ENCODE peak calls at places on chromosomes 4 and X, in nine cellular contexts. One of them, this sample, is unnamed.
A peak's percentile ranks its signal among the peaks of the same experiment; 100 is the strongest.

GRCh38 chr4:128757712-128758111 is 51.8 kb upstream of the JADE1 start:
- DNase-seq in iPS DF 6.9: no peak
- DNase-seq in NCI-H510A: no peak
- DNase-seq in foreskin keratinocyte: no peak
- DNase-seq in sigmoid colon: peak; percentile 75
- DNase-seq in activated T-helper 9 cell treated with anti-CD3 and anti-CD28 coated beads, Interleukin-2, amount 50 U/mL, for 16 hours: no peak
- DNase-seq in ELR: no peak
- DNase-seq in retinal pigment epithelial cell: peak; percentile 36
- DNase-seq in NCI-H1417: peak; percentile 16
- DNase-seq in this sample: no peak

GRCh38 chrX:50606300-50606950 is 135.8 kb upstream of the DGKK start:
- DNase-seq in iPS DF 6.9: no peak
- DNase-seq in NCI-H510A: no peak
- DNase-seq in foreskin keratinocyte: no peak
- DNase-seq in sigmoid colon: no peak
- DNase-seq in activated T-helper 9 cell treated with anti-CD3 and anti-CD28 coated beads, Interleukin-2, amount 50 U/mL, for 16 hours: no peak
- DNase-seq in ELR: no peak
- DNase-seq in retinal pigment epithelial cell: no peak
- DNase-seq in NCI-H1417: peak; percentile 58
- DNase-seq in this sample: no peak

GRCh38 chr4:1739358-1739757 is 18.0 kb downstream of the TACC3 start:
- DNase-seq in iPS DF 6.9: no peak
- DNase-seq in NCI-H510A: no peak
- DNase-seq in foreskin keratinocyte: no peak
- DNase-seq in sigmoid colon: no peak
- DNase-seq in activated T-helper 9 cell treated with anti-CD3 and anti-CD28 coated beads, Interleukin-2, amount 50 U/mL, for 16 hours: no peak
- DNase-seq in ELR: no peak
- DNase-seq in retinal pigment epithelial cell: no peak
- DNase-seq in NCI-H1417: no peak
- DNase-seq in this sample: no peak

GRCh38 chr4:185740471-185740873 is 71.5 kb downstream of the SORBS2 start:
- DNase-seq in iPS DF 6.9: no peak
- DNase-seq in NCI-H510A: no peak
- DNase-seq in foreskin keratinocyte: no peak
- DNase-seq in sigmoid colon: no peak
- DNase-seq in activated T-helper 9 cell treated with anti-CD3 and anti-CD28 coated beads, Interleukin-2, amount 50 U/mL, for 16 hours: no peak
- DNase-seq in ELR: no peak
- DNase-seq in retinal pigment epithelial cell: no peak
- DNase-seq in NCI-H1417: no peak
- DNase-seq in this sample: no peak

GRCh38 chr4:1523907-1524636 is 117.8 kb upstream of the NKX1-1 start:
- DNase-seq in iPS DF 6.9: no peak
- DNase-seq in NCI-H510A: no peak
- DNase-seq in foreskin keratinocyte: no peak
- DNase-seq in sigmoid colon: no peak
- DNase-seq in activated T-helper 9 cell treated with anti-CD3 and anti-CD28 coated beads, Interleukin-2, amount 50 U/mL, for 16 hours: no peak
- DNase-seq in ELR: no peak
- DNase-seq in retinal pigment epithelial cell: no peak
- DNase-seq in NCI-H1417: no peak
- DNase-seq in this sample: no peak

GRCh38 chrX:130770615-130771014 is 132.4 kb downstream of the ENOX2 start:
- DNase-seq in iPS DF 6.9: no peak
- DNase-seq in NCI-H510A: no peak
- DNase-seq in foreskin keratinocyte: peak; percentile 51
- DNase-seq in sigmoid colon: no peak
- DNase-seq in activated T-helper 9 cell treated with anti-CD3 and anti-CD28 coated beads, Interleukin-2, amount 50 U/mL, for 16 hours: no peak
- DNase-seq in ELR: peak; percentile 88
- DNase-seq in retinal pigment epithelial cell: peak; percentile 51
- DNase-seq in NCI-H1417: no peak
- DNase-seq in this sample: no peak

GRCh38 chrX:47361538-47362511 is 8.6 kb upstream of the ZNF157 start:
- DNase-seq in iPS DF 6.9: peak; percentile 72
- DNase-seq in NCI-H510A: peak; percentile 81
- DNase-seq in foreskin keratinocyte: peak; percentile 82
- DNase-seq in sigmoid colon: peak; percentile 92
- DNase-seq in activated T-helper 9 cell treated with anti-CD3 and anti-CD28 coated beads, Interleukin-2, amount 50 U/mL, for 16 hours: no peak
- DNase-seq in ELR: peak; percentile 87
- DNase-seq in retinal pigment epithelial cell: peak; percentile 94
- DNase-seq in NCI-H1417: peak; percentile 64
- DNase-seq in this sample: peak; percentile 37

GRCh38 chrX:51336584-51336983 is 4.0 kb downstream of the NUDT10 start:
- DNase-seq in iPS DF 6.9: no peak
- DNase-seq in NCI-H510A: no peak
- DNase-seq in foreskin keratinocyte: no peak
- DNase-seq in sigmoid colon: no peak
- DNase-seq in activated T-helper 9 cell treated with anti-CD3 and anti-CD28 coated beads, Interleukin-2, amount 50 U/mL, for 16 hours: no peak
- DNase-seq in ELR: peak; percentile 3
- DNase-seq in retinal pigment epithelial cell: peak; percentile 10
- DNase-seq in NCI-H1417: no peak
- DNase-seq in this sample: no peak

GRCh38 chr4:112523764-112524505 is 8.0 kb upstream of the NEUROG2 start:
- DNase-seq in iPS DF 6.9: no peak
- DNase-seq in NCI-H510A: peak; percentile 59
- DNase-seq in foreskin keratinocyte: no peak
- DNase-seq in sigmoid colon: no peak
- DNase-seq in activated T-helper 9 cell treated with anti-CD3 and anti-CD28 coated beads, Interleukin-2, amount 50 U/mL, for 16 hours: peak; percentile 69
- DNase-seq in ELR: peak; percentile 58
- DNase-seq in retinal pigment epithelial cell: no peak
- DNase-seq in NCI-H1417: peak; percentile 79
- DNase-seq in this sample: no peak

GRCh38 chrX:122972604-122973003 is 211.5 kb upstream of the GRIA3 start:
- DNase-seq in iPS DF 6.9: no peak
- DNase-seq in NCI-H510A: no peak
- DNase-seq in foreskin keratinocyte: no peak
- DNase-seq in sigmoid colon: no peak
- DNase-seq in activated T-helper 9 cell treated with anti-CD3 and anti-CD28 coated beads, Interleukin-2, amount 50 U/mL, for 16 hours: no peak
- DNase-seq in ELR: no peak
- DNase-seq in retinal pigment epithelial cell: no peak
- DNase-seq in NCI-H1417: no peak
- DNase-seq in this sample: no peak

GRCh38 chr4:114386637-114387233 is 211.9 kb upstream of the UGT8 start:
- DNase-seq in iPS DF 6.9: no peak
- DNase-seq in NCI-H510A: no peak
- DNase-seq in foreskin keratinocyte: no peak
- DNase-seq in sigmoid colon: no peak
- DNase-seq in activated T-helper 9 cell treated with anti-CD3 and anti-CD28 coated beads, Interleukin-2, amount 50 U/mL, for 16 hours: no peak
- DNase-seq in ELR: peak; percentile 45
- DNase-seq in retinal pigment epithelial cell: no peak
- DNase-seq in NCI-H1417: peak; percentile 3
- DNase-seq in this sample: no peak

GRCh38 chrX:2828404-2829065 is at the start of gene GYG2:
- DNase-seq in iPS DF 6.9: no peak
- DNase-seq in NCI-H510A: peak; percentile 23
- DNase-seq in foreskin keratinocyte: no peak
- DNase-seq in sigmoid colon: no peak
- DNase-seq in activated T-helper 9 cell treated with anti-CD3 and anti-CD28 coated beads, Interleukin-2, amount 50 U/mL, for 16 hours: no peak
- DNase-seq in ELR: peak; percentile 2
- DNase-seq in retinal pigment epithelial cell: no peak
- DNase-seq in NCI-H1417: no peak
- DNase-seq in this sample: peak; percentile 10

GRCh38 chr4:52892880-52893279 is 30.8 kb downstream of the RASL11B start:
- DNase-seq in iPS DF 6.9: no peak
- DNase-seq in NCI-H510A: no peak
- DNase-seq in foreskin keratinocyte: no peak
- DNase-seq in sigmoid colon: no peak
- DNase-seq in activated T-helper 9 cell treated with anti-CD3 and anti-CD28 coated beads, Interleukin-2, amount 50 U/mL, for 16 hours: no peak
- DNase-seq in ELR: no peak
- DNase-seq in retinal pigment epithelial cell: no peak
- DNase-seq in NCI-H1417: no peak
- DNase-seq in this sample: no peak

GRCh38 chr4:832536-832935 is 6.6 kb upstream of the CPLX1 start:
- DNase-seq in iPS DF 6.9: no peak
- DNase-seq in NCI-H510A: no peak
- DNase-seq in foreskin keratinocyte: no peak
- DNase-seq in sigmoid colon: no peak
- DNase-seq in activated T-helper 9 cell treated with anti-CD3 and anti-CD28 coated beads, Interleukin-2, amount 50 U/mL, for 16 hours: no peak
- DNase-seq in ELR: no peak
- DNase-seq in retinal pigment epithelial cell: no peak
- DNase-seq in NCI-H1417: no peak
- DNase-seq in this sample: no peak

GRCh38 chr4:189445613-189446012 is 495.1 kb upstream of the FRG1 start:
- DNase-seq in iPS DF 6.9: no peak
- DNase-seq in NCI-H510A: no peak
- DNase-seq in foreskin keratinocyte: no peak
- DNase-seq in sigmoid colon: no peak
- DNase-seq in activated T-helper 9 cell treated with anti-CD3 and anti-CD28 coated beads, Interleukin-2, amount 50 U/mL, for 16 hours: no peak
- DNase-seq in ELR: no peak
- DNase-seq in retinal pigment epithelial cell: no peak
- DNase-seq in NCI-H1417: no peak
- DNase-seq in this sample: no peak

GRCh38 chrX:137566746-137567473 is 983 bp downstream of the ZIC3 start:
- DNase-seq in iPS DF 6.9: no peak
- DNase-seq in NCI-H510A: no peak
- DNase-seq in foreskin keratinocyte: no peak
- DNase-seq in sigmoid colon: no peak
- DNase-seq in activated T-helper 9 cell treated with anti-CD3 and anti-CD28 coated beads, Interleukin-2, amount 50 U/mL, for 16 hours: no peak
- DNase-seq in ELR: no peak
- DNase-seq in retinal pigment epithelial cell: no peak
- DNase-seq in NCI-H1417: no peak
- DNase-seq in this sample: no peak

GRCh38 chr4:4585012-4585670 is 43.3 kb upstream of the STX18 start:
- DNase-seq in iPS DF 6.9: no peak
- DNase-seq in NCI-H510A: no peak
- DNase-seq in foreskin keratinocyte: peak; percentile 65
- DNase-seq in sigmoid colon: no peak
- DNase-seq in activated T-helper 9 cell treated with anti-CD3 and anti-CD28 coated beads, Interleukin-2, amount 50 U/mL, for 16 hours: no peak
- DNase-seq in ELR: peak; percentile 64
- DNase-seq in retinal pigment epithelial cell: no peak
- DNase-seq in NCI-H1417: no peak
- DNase-seq in this sample: no peak

GRCh38 chrX:107684956-107685385 is 56.7 kb downstream of the PRPS1 start:
- DNase-seq in iPS DF 6.9: no peak
- DNase-seq in NCI-H510A: no peak
- DNase-seq in foreskin keratinocyte: no peak
- DNase-seq in sigmoid colon: peak; percentile 90
- DNase-seq in activated T-helper 9 cell treated with anti-CD3 and anti-CD28 coated beads, Interleukin-2, amount 50 U/mL, for 16 hours: no peak
- DNase-seq in ELR: no peak
- DNase-seq in retinal pigment epithelial cell: no peak
- DNase-seq in NCI-H1417: no peak
- DNase-seq in this sample: no peak

GRCh38 chr4:16290681-16291420 is 64.6 kb upstream of the TAPT1 start:
- DNase-seq in iPS DF 6.9: no peak
- DNase-seq in NCI-H510A: no peak
- DNase-seq in foreskin keratinocyte: no peak
- DNase-seq in sigmoid colon: no peak
- DNase-seq in activated T-helper 9 cell treated with anti-CD3 and anti-CD28 coated beads, Interleukin-2, amount 50 U/mL, for 16 hours: no peak
- DNase-seq in ELR: no peak
- DNase-seq in retinal pigment epithelial cell: no peak
- DNase-seq in NCI-H1417: no peak
- DNase-seq in this sample: no peak

GRCh38 chr4:9602389-9602914 is 158.2 kb downstream of the DEFB131A start:
- DNase-seq in iPS DF 6.9: no peak
- DNase-seq in NCI-H510A: no peak
- DNase-seq in foreskin keratinocyte: no peak
- DNase-seq in sigmoid colon: no peak
- DNase-seq in activated T-helper 9 cell treated with anti-CD3 and anti-CD28 coated beads, Interleukin-2, amount 50 U/mL, for 16 hours: no peak
- DNase-seq in ELR: no peak
- DNase-seq in retinal pigment epithelial cell: no peak
- DNase-seq in NCI-H1417: no peak
- DNase-seq in this sample: no peak

GRCh38 chr4:123741906-123742305 is 345.3 kb downstream of the SPRY1 start:
- DNase-seq in iPS DF 6.9: no peak
- DNase-seq in NCI-H510A: no peak
- DNase-seq in foreskin keratinocyte: no peak
- DNase-seq in sigmoid colon: no peak
- DNase-seq in activated T-helper 9 cell treated with anti-CD3 and anti-CD28 coated beads, Interleukin-2, amount 50 U/mL, for 16 hours: no peak
- DNase-seq in ELR: no peak
- DNase-seq in retinal pigment epithelial cell: no peak
- DNase-seq in NCI-H1417: no peak
- DNase-seq in this sample: no peak

GRCh38 chrX:153410328-153410727 is 944 bp upstream of the ZFP92 start:
- DNase-seq in iPS DF 6.9: no peak
- DNase-seq in NCI-H510A: no peak
- DNase-seq in foreskin keratinocyte: no peak
- DNase-seq in sigmoid colon: no peak
- DNase-seq in activated T-helper 9 cell treated with anti-CD3 and anti-CD28 coated beads, Interleukin-2, amount 50 U/mL, for 16 hours: no peak
- DNase-seq in ELR: no peak
- DNase-seq in retinal pigment epithelial cell: no peak
- DNase-seq in NCI-H1417: no peak
- DNase-seq in this sample: no peak

This sample was measured in GOT3.